ENCODE peak calls at places on chromosomes 6 and 20, in eight cellular contexts. One of them, this sample, is unnamed.

GRCh38 chr20:13262701-13263335 is 41.7 kb downstream of the ISM1 start:
- DNase-seq in stimulated activated naive CD8-positive, alpha-beta T cell treated with anti-CD3 and anti-CD28 coated beads, Interleukin-15, amount 100 ng/mL, for 72 hours: no peak
- DNase-seq in A549: no peak
- DNase-seq in RWPE1: peak; percentile 25
- DNase-seq in endothelial cell of umbilical vein: no peak
- DNase-seq in D721Med: no peak
- DNase-seq in NAMALWA: no peak
- DNase-seq in NCI-H1417: no peak
- DNase-seq in this sample: no peak

GRCh38 chr6:45698046-45698445 is 317.6 kb downstream of the CLIC5 start:
- DNase-seq in stimulated activated naive CD8-positive, alpha-beta T cell treated with anti-CD3 and anti-CD28 coated beads, Interleukin-15, amount 100 ng/mL, for 72 hours: no peak
- DNase-seq in A549: no peak
- DNase-seq in RWPE1: no peak
- DNase-seq in endothelial cell of umbilical vein: no peak
- DNase-seq in D721Med: no peak
- DNase-seq in NAMALWA: no peak
- DNase-seq in NCI-H1417: no peak
- DNase-seq in this sample: no peak

GRCh38 chr20:15061061-15061430 is 723.6 kb upstream of the FLRT3 start:
- DNase-seq in stimulated activated naive CD8-positive, alpha-beta T cell treated with anti-CD3 and anti-CD28 coated beads, Interleukin-15, amount 100 ng/mL, for 72 hours: no peak
- DNase-seq in A549: no peak
- DNase-seq in RWPE1: no peak
- DNase-seq in endothelial cell of umbilical vein: no peak
- DNase-seq in D721Med: no peak
- DNase-seq in NAMALWA: no peak
- DNase-seq in NCI-H1417: no peak
- DNase-seq in this sample: no peak

GRCh38 chr6:11681770-11682169 is 96.8 kb downstream of the ADTRP start:
- DNase-seq in stimulated activated naive CD8-positive, alpha-beta T cell treated with anti-CD3 and anti-CD28 coated beads, Interleukin-15, amount 100 ng/mL, for 72 hours: no peak
- DNase-seq in A549: no peak
- DNase-seq in RWPE1: no peak
- DNase-seq in endothelial cell of umbilical vein: no peak
- DNase-seq in D721Med: no peak
- DNase-seq in NAMALWA: no peak
- DNase-seq in NCI-H1417: no peak
- DNase-seq in this sample: no peak

GRCh38 chr6:166752097-166752496 is 125.0 kb upstream of the RPS6KA2 start:
- DNase-seq in stimulated activated naive CD8-positive, alpha-beta T cell treated with anti-CD3 and anti-CD28 coated beads, Interleukin-15, amount 100 ng/mL, for 72 hours: no peak
- DNase-seq in A549: no peak
- DNase-seq in RWPE1: no peak
- DNase-seq in endothelial cell of umbilical vein: no peak
- DNase-seq in D721Med: no peak
- DNase-seq in NAMALWA: peak; percentile 43
- DNase-seq in NCI-H1417: no peak
- DNase-seq in this sample: no peak

GRCh38 chr20:44683263-44684046 is 31.7 kb upstream of the CCN5 start:
- DNase-seq in stimulated activated naive CD8-positive, alpha-beta T cell treated with anti-CD3 and anti-CD28 coated beads, Interleukin-15, amount 100 ng/mL, for 72 hours: peak; percentile 41
- DNase-seq in A549: peak; percentile 75
- DNase-seq in RWPE1: peak; percentile 93
- DNase-seq in endothelial cell of umbilical vein: peak; percentile 64
- DNase-seq in D721Med: peak; percentile 66
- DNase-seq in NAMALWA: peak; percentile 84
- DNase-seq in NCI-H1417: peak; percentile 24
- DNase-seq in this sample: peak; percentile 34

GRCh38 chr6:130223508-130223907 is 757 bp upstream of the SAMD3 start:
- DNase-seq in stimulated activated naive CD8-positive, alpha-beta T cell treated with anti-CD3 and anti-CD28 coated beads, Interleukin-15, amount 100 ng/mL, for 72 hours: peak; percentile 63
- DNase-seq in A549: no peak
- DNase-seq in RWPE1: no peak
- DNase-seq in endothelial cell of umbilical vein: no peak
- DNase-seq in D721Med: no peak
- DNase-seq in NAMALWA: peak; percentile 5
- DNase-seq in NCI-H1417: no peak
- DNase-seq in this sample: peak; percentile 30

GRCh38 chr6:31870385-31870921 is 7.8 kb upstream of the NEU1 start:
- DNase-seq in stimulated activated naive CD8-positive, alpha-beta T cell treated with anti-CD3 and anti-CD28 coated beads, Interleukin-15, amount 100 ng/mL, for 72 hours: no peak
- DNase-seq in A549: no peak
- DNase-seq in RWPE1: no peak
- DNase-seq in endothelial cell of umbilical vein: no peak
- DNase-seq in D721Med: no peak
- DNase-seq in NAMALWA: no peak
- DNase-seq in NCI-H1417: no peak
- DNase-seq in this sample: no peak

GRCh38 chr20:51382986-51383821 is 159.3 kb downstream of the NFATC2 start:
- DNase-seq in stimulated activated naive CD8-positive, alpha-beta T cell treated with anti-CD3 and anti-CD28 coated beads, Interleukin-15, amount 100 ng/mL, for 72 hours: no peak
- DNase-seq in A549: no peak
- DNase-seq in RWPE1: no peak
- DNase-seq in endothelial cell of umbilical vein: peak; percentile 88
- DNase-seq in D721Med: no peak
- DNase-seq in NAMALWA: no peak
- DNase-seq in NCI-H1417: peak; percentile 95
- DNase-seq in this sample: no peak

GRCh38 chr6:167798453-167798852 is 28.3 kb upstream of the AFDN start:
- DNase-seq in stimulated activated naive CD8-positive, alpha-beta T cell treated with anti-CD3 and anti-CD28 coated beads, Interleukin-15, amount 100 ng/mL, for 72 hours: no peak
- DNase-seq in A549: no peak
- DNase-seq in RWPE1: no peak
- DNase-seq in endothelial cell of umbilical vein: no peak
- DNase-seq in D721Med: no peak
- DNase-seq in NAMALWA: no peak
- DNase-seq in NCI-H1417: no peak
- DNase-seq in this sample: no peak

GRCh38 chr20:35465976-35466375 is 10.6 kb downstream of the CEP250 start:
- DNase-seq in stimulated activated naive CD8-positive, alpha-beta T cell treated with anti-CD3 and anti-CD28 coated beads, Interleukin-15, amount 100 ng/mL, for 72 hours: no peak
- DNase-seq in A549: no peak
- DNase-seq in RWPE1: no peak
- DNase-seq in endothelial cell of umbilical vein: no peak
- DNase-seq in D721Med: no peak
- DNase-seq in NAMALWA: no peak
- DNase-seq in NCI-H1417: no peak
- DNase-seq in this sample: no peak

GRCh38 chr6:71187136-71187535 is 101.5 kb upstream of the OGFRL1 start:
- DNase-seq in stimulated activated naive CD8-positive, alpha-beta T cell treated with anti-CD3 and anti-CD28 coated beads, Interleukin-15, amount 100 ng/mL, for 72 hours: no peak
- DNase-seq in A549: no peak
- DNase-seq in RWPE1: no peak
- DNase-seq in endothelial cell of umbilical vein: no peak
- DNase-seq in D721Med: no peak
- DNase-seq in NAMALWA: no peak
- DNase-seq in NCI-H1417: no peak
- DNase-seq in this sample: no peak

GRCh38 chr6:35668096-35668495 is 20.6 kb downstream of the FKBP5 start:
- DNase-seq in stimulated activated naive CD8-positive, alpha-beta T cell treated with anti-CD3 and anti-CD28 coated beads, Interleukin-15, amount 100 ng/mL, for 72 hours: no peak
- DNase-seq in A549: no peak
- DNase-seq in RWPE1: no peak
- DNase-seq in endothelial cell of umbilical vein: peak; percentile 48
- DNase-seq in D721Med: no peak
- DNase-seq in NAMALWA: no peak
- DNase-seq in NCI-H1417: no peak
- DNase-seq in this sample: no peak

GRCh38 chr20:18360601-18361000 is 72.3 kb downstream of the ZNF133 start:
- DNase-seq in stimulated activated naive CD8-positive, alpha-beta T cell treated with anti-CD3 and anti-CD28 coated beads, Interleukin-15, amount 100 ng/mL, for 72 hours: no peak
- DNase-seq in A549: no peak
- DNase-seq in RWPE1: peak; percentile 8
- DNase-seq in endothelial cell of umbilical vein: no peak
- DNase-seq in D721Med: no peak
- DNase-seq in NAMALWA: no peak
- DNase-seq in NCI-H1417: no peak
- DNase-seq in this sample: no peak

GRCh38 chr6:88008411-88008810 is 39.2 kb upstream of the SPACA1 start:
- DNase-seq in stimulated activated naive CD8-positive, alpha-beta T cell treated with anti-CD3 and anti-CD28 coated beads, Interleukin-15, amount 100 ng/mL, for 72 hours: no peak
- DNase-seq in A549: no peak
- DNase-seq in RWPE1: no peak
- DNase-seq in endothelial cell of umbilical vein: no peak
- DNase-seq in D721Med: no peak
- DNase-seq in NAMALWA: no peak
- DNase-seq in NCI-H1417: no peak
- DNase-seq in this sample: no peak

GRCh38 chr6:121809211-121809610 is 373.8 kb downstream of the GJA1 start:
- DNase-seq in stimulated activated naive CD8-positive, alpha-beta T cell treated with anti-CD3 and anti-CD28 coated beads, Interleukin-15, amount 100 ng/mL, for 72 hours: no peak
- DNase-seq in A549: no peak
- DNase-seq in RWPE1: no peak
- DNase-seq in endothelial cell of umbilical vein: no peak
- DNase-seq in D721Med: no peak
- DNase-seq in NAMALWA: no peak
- DNase-seq in NCI-H1417: no peak
- DNase-seq in this sample: no peak

GRCh38 chr20:19090332-19090731 is 122.1 kb upstream of the SLC24A3 start:
- DNase-seq in stimulated activated naive CD8-positive, alpha-beta T cell treated with anti-CD3 and anti-CD28 coated beads, Interleukin-15, amount 100 ng/mL, for 72 hours: no peak
- DNase-seq in A549: no peak
- DNase-seq in RWPE1: no peak
- DNase-seq in endothelial cell of umbilical vein: no peak
- DNase-seq in D721Med: no peak
- DNase-seq in NAMALWA: no peak
- DNase-seq in NCI-H1417: no peak
- DNase-seq in this sample: no peak

GRCh38 chr20:19249515-19249914 is 37.1 kb downstream of the SLC24A3 start:
- DNase-seq in stimulated activated naive CD8-positive, alpha-beta T cell treated with anti-CD3 and anti-CD28 coated beads, Interleukin-15, amount 100 ng/mL, for 72 hours: no peak
- DNase-seq in A549: peak; percentile 23
- DNase-seq in RWPE1: no peak
- DNase-seq in endothelial cell of umbilical vein: no peak
- DNase-seq in D721Med: no peak
- DNase-seq in NAMALWA: peak; percentile 6
- DNase-seq in NCI-H1417: no peak
- DNase-seq in this sample: no peak

GRCh38 chr20:60054716-60055371 is 96.6 kb downstream of the CDH26 start:
- DNase-seq in stimulated activated naive CD8-positive, alpha-beta T cell treated with anti-CD3 and anti-CD28 coated beads, Interleukin-15, amount 100 ng/mL, for 72 hours: no peak
- DNase-seq in A549: no peak
- DNase-seq in RWPE1: no peak
- DNase-seq in endothelial cell of umbilical vein: no peak
- DNase-seq in D721Med: no peak
- DNase-seq in NAMALWA: no peak
- DNase-seq in NCI-H1417: no peak
- DNase-seq in this sample: no peak

GRCh38 chr20:23920936-23921335 is 41.4 kb upstream of the CST5 start:
- DNase-seq in stimulated activated naive CD8-positive, alpha-beta T cell treated with anti-CD3 and anti-CD28 coated beads, Interleukin-15, amount 100 ng/mL, for 72 hours: no peak
- DNase-seq in A549: no peak
- DNase-seq in RWPE1: no peak
- DNase-seq in endothelial cell of umbilical vein: no peak
- DNase-seq in D721Med: no peak
- DNase-seq in NAMALWA: no peak
- DNase-seq in NCI-H1417: peak; percentile 54
- DNase-seq in this sample: no peak

GRCh38 chr20:39282619-39283092 is 320.5 kb downstream of the DHX35 start:
- DNase-seq in stimulated activated naive CD8-positive, alpha-beta T cell treated with anti-CD3 and anti-CD28 coated beads, Interleukin-15, amount 100 ng/mL, for 72 hours: no peak
- DNase-seq in A549: no peak
- DNase-seq in RWPE1: no peak
- DNase-seq in endothelial cell of umbilical vein: no peak
- DNase-seq in D721Med: no peak
- DNase-seq in NAMALWA: no peak
- DNase-seq in NCI-H1417: no peak
- DNase-seq in this sample: no peak

GRCh38 chr6:146931214-146931613 is 273.0 kb upstream of the STXBP5 start:
- DNase-seq in stimulated activated naive CD8-positive, alpha-beta T cell treated with anti-CD3 and anti-CD28 coated beads, Interleukin-15, amount 100 ng/mL, for 72 hours: no peak
- DNase-seq in A549: no peak
- DNase-seq in RWPE1: no peak
- DNase-seq in endothelial cell of umbilical vein: no peak
- DNase-seq in D721Med: no peak
- DNase-seq in NAMALWA: no peak
- DNase-seq in NCI-H1417: no peak
- DNase-seq in this sample: no peak

GRCh38 chr20:56629464-56630085 is 469 bp downstream of the TFAP2C start:
- DNase-seq in stimulated activated naive CD8-positive, alpha-beta T cell treated with anti-CD3 and anti-CD28 coated beads, Interleukin-15, amount 100 ng/mL, for 72 hours: no peak
- DNase-seq in A549: no peak
- DNase-seq in RWPE1: peak; percentile 48
- DNase-seq in endothelial cell of umbilical vein: no peak
- DNase-seq in D721Med: no peak
- DNase-seq in NAMALWA: no peak
- DNase-seq in NCI-H1417: no peak
- DNase-seq in this sample: no peak

GRCh38 chr20:63908008-63908682 is 13.2 kb downstream of the DNAJC5 start:
- DNase-seq in stimulated activated naive CD8-positive, alpha-beta T cell treated with anti-CD3 and anti-CD28 coated beads, Interleukin-15, amount 100 ng/mL, for 72 hours: no peak
- DNase-seq in A549: no peak
- DNase-seq in RWPE1: no peak
- DNase-seq in endothelial cell of umbilical vein: no peak
- DNase-seq in D721Med: no peak
- DNase-seq in NAMALWA: no peak
- DNase-seq in NCI-H1417: no peak
- DNase-seq in this sample: no peak

GRCh38 chr6:90658497-90658896 is 71.6 kb upstream of the MAP3K7 start:
- DNase-seq in stimulated activated naive CD8-positive, alpha-beta T cell treated with anti-CD3 and anti-CD28 coated beads, Interleukin-15, amount 100 ng/mL, for 72 hours: no peak
- DNase-seq in A549: no peak
- DNase-seq in RWPE1: no peak
- DNase-seq in endothelial cell of umbilical vein: no peak
- DNase-seq in D721Med: no peak
- DNase-seq in NAMALWA: no peak
- DNase-seq in NCI-H1417: no peak
- DNase-seq in this sample: no peak

GRCh38 chr6:166621114-166621540 is 5.9 kb downstream of the RPS6KA2 start:
- DNase-seq in stimulated activated naive CD8-positive, alpha-beta T cell treated with anti-CD3 and anti-CD28 coated beads, Interleukin-15, amount 100 ng/mL, for 72 hours: no peak
- DNase-seq in A549: no peak
- DNase-seq in RWPE1: no peak
- DNase-seq in endothelial cell of umbilical vein: no peak
- DNase-seq in D721Med: no peak
- DNase-seq in NAMALWA: no peak
- DNase-seq in NCI-H1417: no peak
- DNase-seq in this sample: no peak

GRCh38 chr6:111972714-111973678 is 80.9 kb upstream of the CCN6 start:
- DNase-seq in stimulated activated naive CD8-positive, alpha-beta T cell treated with anti-CD3 and anti-CD28 coated beads, Interleukin-15, amount 100 ng/mL, for 72 hours: peak; percentile 59
- DNase-seq in A549: peak; percentile 19
- DNase-seq in RWPE1: peak; percentile 74
- DNase-seq in endothelial cell of umbilical vein: peak; percentile 90
- DNase-seq in D721Med: no peak
- DNase-seq in NAMALWA: no peak
- DNase-seq in NCI-H1417: no peak
- DNase-seq in this sample: peak; percentile 43

GRCh38 chr6:157670466-157671186 is 152.4 kb upstream of the SNX9 start:
- DNase-seq in stimulated activated naive CD8-positive, alpha-beta T cell treated with anti-CD3 and anti-CD28 coated beads, Interleukin-15, amount 100 ng/mL, for 72 hours: no peak
- DNase-seq in A549: no peak
- DNase-seq in RWPE1: no peak
- DNase-seq in endothelial cell of umbilical vein: no peak
- DNase-seq in D721Med: no peak
- DNase-seq in NAMALWA: no peak
- DNase-seq in NCI-H1417: no peak
- DNase-seq in this sample: no peak

GRCh38 chr6:29737707-29738630 is 14.7 kb downstream of the HLA-F start:
- DNase-seq in stimulated activated naive CD8-positive, alpha-beta T cell treated with anti-CD3 and anti-CD28 coated beads, Interleukin-15, amount 100 ng/mL, for 72 hours: peak; percentile 60
- DNase-seq in A549: peak; percentile 68
- DNase-seq in RWPE1: peak; percentile 57
- DNase-seq in endothelial cell of umbilical vein: peak; percentile 62
- DNase-seq in D721Med: no peak
- DNase-seq in NAMALWA: peak; percentile 69
- DNase-seq in NCI-H1417: peak; percentile 10
- DNase-seq in this sample: peak; percentile 56

GRCh38 chr6:81750201-81750600 is 2.3 kb downstream of the TENT5A start:
- DNase-seq in stimulated activated naive CD8-positive, alpha-beta T cell treated with anti-CD3 and anti-CD28 coated beads, Interleukin-15, amount 100 ng/mL, for 72 hours: no peak
- DNase-seq in A549: no peak
- DNase-seq in RWPE1: no peak
- DNase-seq in endothelial cell of umbilical vein: no peak
- DNase-seq in D721Med: no peak
- DNase-seq in NAMALWA: no peak
- DNase-seq in NCI-H1417: no peak
- DNase-seq in this sample: no peak

GRCh38 chr20:50467618-50468373 is 42.4 kb upstream of the PTPN1 start:
- DNase-seq in stimulated activated naive CD8-positive, alpha-beta T cell treated with anti-CD3 and anti-CD28 coated beads, Interleukin-15, amount 100 ng/mL, for 72 hours: no peak
- DNase-seq in A549: peak; percentile 75
- DNase-seq in RWPE1: peak; percentile 66
- DNase-seq in endothelial cell of umbilical vein: peak; percentile 63
- DNase-seq in D721Med: no peak
- DNase-seq in NAMALWA: peak; percentile 81
- DNase-seq in NCI-H1417: peak; percentile 21
- DNase-seq in this sample: no peak

GRCh38 chr20:35320396-35321126 is 28.3 kb upstream of the FAM83C start:
- DNase-seq in stimulated activated naive CD8-positive, alpha-beta T cell treated with anti-CD3 and anti-CD28 coated beads, Interleukin-15, amount 100 ng/mL, for 72 hours: no peak
- DNase-seq in A549: peak; percentile 55
- DNase-seq in RWPE1: no peak
- DNase-seq in endothelial cell of umbilical vein: no peak
- DNase-seq in D721Med: no peak
- DNase-seq in NAMALWA: no peak
- DNase-seq in NCI-H1417: no peak
- DNase-seq in this sample: no peak

GRCh38 chr6:28585335-28585734 is 59.7 kb downstream of the GPX5 start:
- DNase-seq in stimulated activated naive CD8-positive, alpha-beta T cell treated with anti-CD3 and anti-CD28 coated beads, Interleukin-15, amount 100 ng/mL, for 72 hours: no peak
- DNase-seq in A549: no peak
- DNase-seq in RWPE1: peak; percentile 63
- DNase-seq in endothelial cell of umbilical vein: no peak
- DNase-seq in D721Med: no peak
- DNase-seq in NAMALWA: no peak
- DNase-seq in NCI-H1417: no peak
- DNase-seq in this sample: no peak

GRCh38 chr6:137258170-137258569 is 39.0 kb upstream of the IFNGR1 start:
- DNase-seq in stimulated activated naive CD8-positive, alpha-beta T cell treated with anti-CD3 and anti-CD28 coated beads, Interleukin-15, amount 100 ng/mL, for 72 hours: no peak
- DNase-seq in A549: no peak
- DNase-seq in RWPE1: no peak
- DNase-seq in endothelial cell of umbilical vein: no peak
- DNase-seq in D721Med: no peak
- DNase-seq in NAMALWA: no peak
- DNase-seq in NCI-H1417: no peak
- DNase-seq in this sample: no peak